ENCODE peak calls at places on chromosome 9, in nine cellular contexts. N is activated T-cell treated with anti-CD3 and anti-CD28 coated beads for 1 hour; S is HT1080; O is iris pigment epithelial cell; D is hypothalamus; P is GM03348; C is cerebellum; B is stimulated activated CD4-positive, alpha-beta T cell treated with anti-CD3 and anti-CD28 coated beads, Interleukin-4, amount 100 ng/mL, for 24 hours; I is CD4-positive, alpha-beta T cell. Q is an unnamed sample.

GRCh38 chr9:121780177-121780576 is 128.7 kb downstream of the DAB2IP start:
- DNase-seq in N (no peak), S (no peak), O (no peak), D (no peak), P (no peak), C (no peak), B (no peak), I (no peak), Q (no peak)

GRCh38 chr9:135402048-135402738 is 77.4 kb upstream of the PPP1R26 start:
- DNase-seq in N (no peak), S (no peak), O (no peak), D (no peak), P (no peak), C (no peak), B (no peak), I (no peak), Q (no peak)

GRCh38 chr9:123983047-123983446 is 28.5 kb upstream of the LHX2 start:
- DNase-seq in N (no peak), S (no peak), O (no peak), D (no peak), P (no peak), C (no peak), B (no peak), I (no peak), Q (no peak)

GRCh38 chr9:114497727-114498382 is 7.4 kb downstream of the WHRN start:
- DNase-seq in N (no peak), S (no peak), O (no peak), D (no peak), P (no peak), C (no peak), B (no peak), I (no peak), Q (no peak)

GRCh38 chr9:98555851-98556465 is 152.8 kb downstream of the GABBR2 start:
- DNase-seq in N (no peak), S (no peak), O (no peak), D (no peak), P (no peak), C (peak; percentile 70), B (no peak), I (no peak), Q (no peak)

GRCh38 chr9:89635007-89635742 is 30.4 kb downstream of the GADD45G start:
- DNase-seq in N (no peak), S (peak; percentile 45), O (peak; percentile 40), D (no peak), P (peak; percentile 51), C (no peak), B (no peak), I (no peak), Q (peak; percentile 54)

GRCh38 chr9:100098241-100098886 is 436 bp downstream of the ERP44 start:
- DNase-seq in N (peak; percentile 7), S (peak; percentile 67), O (peak; percentile 52), D (peak; percentile 37), P (peak; percentile 52), C (peak; percentile 77), B (peak; percentile 27), I (peak; percentile 7), Q (peak; percentile 81)

GRCh38 chr9:131474711-131475110 is 28.0 kb upstream of the POMT1 start:
- DNase-seq in N (no peak), S (no peak), O (no peak), D (no peak), P (no peak), C (no peak), B (no peak), I (no peak), Q (peak; percentile 59)

GRCh38 chr9:99833735-99834134 is 12.1 kb downstream of the NR4A3 start:
- DNase-seq in N (no peak), S (no peak), O (no peak), D (no peak), P (no peak), C (no peak), B (no peak), I (no peak), Q (no peak)

GRCh38 chr9:83514767-83515166 is 23.4 kb downstream of the FRMD3 start:
- DNase-seq in N (no peak), S (no peak), O (no peak), D (no peak), P (no peak), C (no peak), B (no peak), I (no peak), Q (no peak)

GRCh38 chr9:108967916-108968315 is 33.7 kb downstream of the ABITRAM start:
- DNase-seq in N (no peak), S (no peak), O (no peak), D (no peak), P (no peak), C (no peak), B (no peak), I (no peak), Q (no peak)

GRCh38 chr9:4620046-4620765 is 41.9 kb upstream of the PLPP6 start:
- DNase-seq in N (no peak), S (no peak), O (no peak), D (no peak), P (no peak), C (no peak), B (no peak), I (no peak), Q (no peak)

GRCh38 chr9:134630393-134630790 is 11.2 kb upstream of the COL5A1 start:
- DNase-seq in N (no peak), S (no peak), O (no peak), D (no peak), P (no peak), C (no peak), B (no peak), I (no peak), Q (peak; percentile 71)

GRCh38 chr9:137919649-137920101 is 42.1 kb downstream of the CACNA1B start:
- DNase-seq in N (no peak), S (no peak), O (no peak), D (no peak), P (no peak), C (no peak), B (no peak), I (no peak), Q (no peak)

GRCh38 chr9:131113655-131114563 is 11.5 kb upstream of the NUP214 start:
- DNase-seq in N (no peak), S (no peak), O (no peak), D (no peak), P (no peak), C (no peak), B (no peak), I (no peak), Q (peak; percentile 51)

GRCh38 chr9:96222132-96222531 is 79.8 kb downstream of the HSD17B3 start:
- DNase-seq in N (no peak), S (no peak), O (no peak), D (no peak), P (no peak), C (no peak), B (no peak), I (no peak), Q (no peak)

GRCh38 chr9:124860582-124861341 is 995 bp downstream of the RPL35 start:
- DNase-seq in N (no peak), S (no peak), O (no peak), D (no peak), P (no peak), C (no peak), B (no peak), I (no peak), Q (no peak)

GRCh38 chr9:114860187-114860586 is 54.3 kb upstream of the TNFSF15 start:
- DNase-seq in N (no peak), S (no peak), O (no peak), D (no peak), P (no peak), C (no peak), B (no peak), I (no peak), Q (no peak)

GRCh38 chr9:107105784-107106183 is 177.3 kb upstream of the RAD23B start:
- DNase-seq in N (no peak), S (no peak), O (no peak), D (no peak), P (no peak), C (no peak), B (no peak), I (no peak), Q (no peak)

GRCh38 chr9:88742483-88742882 is 207.5 kb downstream of the NXNL2 start:
- DNase-seq in N (no peak), S (no peak), O (peak; percentile 76), D (no peak), P (peak; percentile 84), C (no peak), B (no peak), I (no peak), Q (no peak)

GRCh38 chr9:36698984-36699383 is 126.3 kb downstream of the MELK start:
- DNase-seq in N (no peak), S (no peak), O (no peak), D (no peak), P (no peak), C (no peak), B (no peak), I (no peak), Q (no peak)

Q was measured in posterior vena cava.